ENCODE peak calls at places on chromosome 13, in eight cellular contexts. One of them, this sample, is unnamed.

GRCh38 chr13:32639502-32640105 is 53.4 kb downstream of the PDS5B start:
- DNase-seq in activated CD4-positive, alpha-beta T cell treated with anti-CD3 and anti-CD28 coated beads, Interleukin-2, amount 10 ng/mL, durations not matched to agents 7 days and 5 days: peak
- DNase-seq in NCI-H446: peak
- DNase-seq in brain microvascular endothelial cell: peak
- DNase-seq in left ventricle myocardium superior: peak
- DNase-seq in sigmoid colon: peak
- DNase-seq in fibroblast of pulmonary artery: peak
- DNase-seq in stimulated activated naive CD8-positive, alpha-beta T cell treated with anti-CD3 and anti-CD28 coated beads, Interleukin-15, Interleukin-2, amounts not matched to agents 100 U/mL and 50 U/mL, for 24 hours: peak
- DNase-seq in this sample: peak

GRCh38 chr13:98022210-98022609 is 68.7 kb downstream of the IPO5 start:
- DNase-seq in brain microvascular endothelial cell: peak
- DNase-seq in sigmoid colon: no peak
- DNase-seq in NCI-H446: peak
- DNase-seq in stimulated activated naive CD8-positive, alpha-beta T cell treated with anti-CD3 and anti-CD28 coated beads, Interleukin-15, Interleukin-2, amounts not matched to agents 100 U/mL and 50 U/mL, for 24 hours: no peak
- DNase-seq in left ventricle myocardium superior: no peak
- DNase-seq in fibroblast of pulmonary artery: peak
- DNase-seq in activated CD4-positive, alpha-beta T cell treated with anti-CD3 and anti-CD28 coated beads, Interleukin-2, amount 10 ng/mL, durations not matched to agents 7 days and 5 days: no peak
- DNase-seq in this sample: peak

GRCh38 chr13:84962141-84962750 is 837.0 kb downstream of the SLITRK6 start:
- DNase-seq in NCI-H446: no peak
- DNase-seq in fibroblast of pulmonary artery: no peak
- DNase-seq in sigmoid colon: no peak
- DNase-seq in left ventricle myocardium superior: no peak
- DNase-seq in brain microvascular endothelial cell: no peak
- DNase-seq in stimulated activated naive CD8-positive, alpha-beta T cell treated with anti-CD3 and anti-CD28 coated beads, Interleukin-15, Interleukin-2, amounts not matched to agents 100 U/mL and 50 U/mL, for 24 hours: no peak
- DNase-seq in activated CD4-positive, alpha-beta T cell treated with anti-CD3 and anti-CD28 coated beads, Interleukin-2, amount 10 ng/mL, durations not matched to agents 7 days and 5 days: no peak
- DNase-seq in this sample: no peak

GRCh38 chr13:69077267-69077666 is 1030.4 kb upstream of the ATXN8OS start:
- DNase-seq in activated CD4-positive, alpha-beta T cell treated with anti-CD3 and anti-CD28 coated beads, Interleukin-2, amount 10 ng/mL, durations not matched to agents 7 days and 5 days: no peak
- DNase-seq in fibroblast of pulmonary artery: no peak
- DNase-seq in left ventricle myocardium superior: no peak
- DNase-seq in brain microvascular endothelial cell: no peak
- DNase-seq in stimulated activated naive CD8-positive, alpha-beta T cell treated with anti-CD3 and anti-CD28 coated beads, Interleukin-15, Interleukin-2, amounts not matched to agents 100 U/mL and 50 U/mL, for 24 hours: no peak
- DNase-seq in sigmoid colon: no peak
- DNase-seq in NCI-H446: no peak
- DNase-seq in this sample: no peak

GRCh38 chr13:90702050-90702449 is 645.4 kb upstream of the MIR17HG start:
- DNase-seq in sigmoid colon: no peak
- DNase-seq in stimulated activated naive CD8-positive, alpha-beta T cell treated with anti-CD3 and anti-CD28 coated beads, Interleukin-15, Interleukin-2, amounts not matched to agents 100 U/mL and 50 U/mL, for 24 hours: no peak
- DNase-seq in brain microvascular endothelial cell: no peak
- DNase-seq in NCI-H446: no peak
- DNase-seq in activated CD4-positive, alpha-beta T cell treated with anti-CD3 and anti-CD28 coated beads, Interleukin-2, amount 10 ng/mL, durations not matched to agents 7 days and 5 days: no peak
- DNase-seq in left ventricle myocardium superior: no peak
- DNase-seq in fibroblast of pulmonary artery: no peak
- DNase-seq in this sample: no peak

GRCh38 chr13:44141213-44141724 is 232.4 kb upstream of the SERP2 start:
- DNase-seq in sigmoid colon: no peak
- DNase-seq in left ventricle myocardium superior: no peak
- DNase-seq in stimulated activated naive CD8-positive, alpha-beta T cell treated with anti-CD3 and anti-CD28 coated beads, Interleukin-15, Interleukin-2, amounts not matched to agents 100 U/mL and 50 U/mL, for 24 hours: peak
- DNase-seq in fibroblast of pulmonary artery: peak
- DNase-seq in activated CD4-positive, alpha-beta T cell treated with anti-CD3 and anti-CD28 coated beads, Interleukin-2, amount 10 ng/mL, durations not matched to agents 7 days and 5 days: no peak
- DNase-seq in NCI-H446: no peak
- DNase-seq in brain microvascular endothelial cell: no peak
- DNase-seq in this sample: peak

GRCh38 chr13:26272621-26273020 is 18.7 kb downstream of the CDK8 start:
- DNase-seq in stimulated activated naive CD8-positive, alpha-beta T cell treated with anti-CD3 and anti-CD28 coated beads, Interleukin-15, Interleukin-2, amounts not matched to agents 100 U/mL and 50 U/mL, for 24 hours: no peak
- DNase-seq in activated CD4-positive, alpha-beta T cell treated with anti-CD3 and anti-CD28 coated beads, Interleukin-2, amount 10 ng/mL, durations not matched to agents 7 days and 5 days: no peak
- DNase-seq in brain microvascular endothelial cell: no peak
- DNase-seq in sigmoid colon: no peak
- DNase-seq in fibroblast of pulmonary artery: no peak
- DNase-seq in left ventricle myocardium superior: no peak
- DNase-seq in NCI-H446: no peak
- DNase-seq in this sample: no peak

GRCh38 chr13:47665041-47665440 is 336.0 kb downstream of the SUCLA2 start:
- DNase-seq in activated CD4-positive, alpha-beta T cell treated with anti-CD3 and anti-CD28 coated beads, Interleukin-2, amount 10 ng/mL, durations not matched to agents 7 days and 5 days: no peak
- DNase-seq in left ventricle myocardium superior: no peak
- DNase-seq in NCI-H446: no peak
- DNase-seq in fibroblast of pulmonary artery: no peak
- DNase-seq in sigmoid colon: no peak
- DNase-seq in brain microvascular endothelial cell: no peak
- DNase-seq in stimulated activated naive CD8-positive, alpha-beta T cell treated with anti-CD3 and anti-CD28 coated beads, Interleukin-15, Interleukin-2, amounts not matched to agents 100 U/mL and 50 U/mL, for 24 hours: no peak
- DNase-seq in this sample: no peak

GRCh38 chr13:31638577-31638976 is 100.7 kb upstream of the RXFP2 start:
- DNase-seq in fibroblast of pulmonary artery: peak
- DNase-seq in stimulated activated naive CD8-positive, alpha-beta T cell treated with anti-CD3 and anti-CD28 coated beads, Interleukin-15, Interleukin-2, amounts not matched to agents 100 U/mL and 50 U/mL, for 24 hours: no peak
- DNase-seq in brain microvascular endothelial cell: peak
- DNase-seq in sigmoid colon: no peak
- DNase-seq in activated CD4-positive, alpha-beta T cell treated with anti-CD3 and anti-CD28 coated beads, Interleukin-2, amount 10 ng/mL, durations not matched to agents 7 days and 5 days: no peak
- DNase-seq in left ventricle myocardium superior: no peak
- DNase-seq in NCI-H446: no peak
- DNase-seq in this sample: no peak

GRCh38 chr13:95298971-95299627 is 2.2 kb downstream of the ABCC4 start:
- DNase-seq in brain microvascular endothelial cell: peak
- DNase-seq in sigmoid colon: no peak
- DNase-seq in left ventricle myocardium superior: no peak
- DNase-seq in fibroblast of pulmonary artery: peak
- DNase-seq in activated CD4-positive, alpha-beta T cell treated with anti-CD3 and anti-CD28 coated beads, Interleukin-2, amount 10 ng/mL, durations not matched to agents 7 days and 5 days: no peak
- DNase-seq in stimulated activated naive CD8-positive, alpha-beta T cell treated with anti-CD3 and anti-CD28 coated beads, Interleukin-15, Interleukin-2, amounts not matched to agents 100 U/mL and 50 U/mL, for 24 hours: peak
- DNase-seq in NCI-H446: no peak
- DNase-seq in this sample: peak

GRCh38 chr13:52851153-52851962 is 2.9 kb upstream of the PCDH8 start:
- DNase-seq in NCI-H446: peak
- DNase-seq in left ventricle myocardium superior: peak
- DNase-seq in fibroblast of pulmonary artery: peak
- DNase-seq in brain microvascular endothelial cell: no peak
- DNase-seq in sigmoid colon: no peak
- DNase-seq in stimulated activated naive CD8-positive, alpha-beta T cell treated with anti-CD3 and anti-CD28 coated beads, Interleukin-15, Interleukin-2, amounts not matched to agents 100 U/mL and 50 U/mL, for 24 hours: peak
- DNase-seq in activated CD4-positive, alpha-beta T cell treated with anti-CD3 and anti-CD28 coated beads, Interleukin-2, amount 10 ng/mL, durations not matched to agents 7 days and 5 days: no peak
- DNase-seq in this sample: peak

This sample was measured in mesendoderm.